ENCODE peak calls at places on chromosome 1, in eight cellular contexts. W is heart left ventricle, E is occipital lobe, S is HFF-Myc, K is Daoy, Q is posterior cingulate gyrus, A is lung microvascular endothelial cell, P is lower lobe of right lung. U is an unnamed sample.

GRCh38 chr1:234969630-234970370 is 158.8 kb downstream of the TOMM20 start:
- DNase-seq in W (peak), E (peak), S (peak), K (peak), Q (peak), A (peak), P (peak), U (peak)

GRCh38 chr1:214707306-214708087 is 104.5 kb downstream of the CENPF start:
- DNase-seq in W (no peak), E (no peak), S (no peak), K (no peak), Q (no peak), A (no peak), P (no peak), U (no peak)

GRCh38 chr1:91282695-91283420 is 121.8 kb downstream of the HFM1 start:
- DNase-seq in W (peak), E (no peak), S (peak), K (peak), Q (peak), A (peak), P (no peak), U (peak)

GRCh38 chr1:31368611-31369107 is 4.2 kb downstream of the FABP3 start:
- DNase-seq in W (peak), E (no peak), S (no peak), K (no peak), Q (peak), A (peak), P (no peak), U (no peak)

GRCh38 chr1:93815738-93816110 is 63.3 kb downstream of the DNTTIP2 start:
- DNase-seq in W (no peak), E (no peak), S (no peak), K (peak), Q (no peak), A (peak), P (no peak), U (no peak)

GRCh38 chr1:234589854-234590620 is 19.9 kb downstream of the IRF2BP2 start:
- DNase-seq in W (peak), E (no peak), S (no peak), K (peak), Q (peak), A (peak), P (no peak), U (no peak)

GRCh38 chr1:171277534-171277933 is 29.2 kb downstream of the FMO1 start:
- DNase-seq in W (no peak), E (no peak), S (no peak), K (no peak), Q (no peak), A (no peak), P (no peak), U (no peak)

GRCh38 chr1:2098301-2098698 is 48.1 kb downstream of the PRKCZ start:
- DNase-seq in W (no peak), E (no peak), S (no peak), K (no peak), Q (peak), A (no peak), P (peak), U (no peak)

GRCh38 chr1:59367269-59368006 is 70.5 kb downstream of the FGGY start:
- DNase-seq in W (peak), E (no peak), S (no peak), K (peak), Q (no peak), A (no peak), P (peak), U (no peak)

U was measured in SK-MEL-5.